ENCODE peak calls at places on chromosome 15, in nine cellular contexts. One of them, this sample, is unnamed.

GRCh38 chr15:43150171-43150929 is 17.0 kb downstream of the TMEM62 start:
- DNase-seq in mucosa of gallbladder: no peak
- DNase-seq in Calu3: no peak
- DNase-seq in iPS-NIHi11: peak; percentile 20
- DNase-seq in GM23248: peak; percentile 98
- DNase-seq in AG08395: peak; percentile 90
- DNase-seq in NCI-H1105 treated with DMSO at 0.1 percent for 48 hours: no peak
- DNase-seq in activated T-helper 2 cell treated with anti-CD3 and anti-CD28 coated beads, Interferon-gamma antibody, Interleukin-2, Interleukin-4, amounts not matched to agents 10 μg/mL and 5 μg/mL and 100 μg/mL, durations not matched to agents 14 hours and 24 hours and 36 hours: no peak
- DNase-seq in endodermal cell: no peak
- DNase-seq in this sample: peak; percentile 89

GRCh38 chr15:88932271-88932874 is 19.2 kb upstream of the MFGE8 start:
- DNase-seq in mucosa of gallbladder: no peak
- DNase-seq in Calu3: no peak
- DNase-seq in iPS-NIHi11: peak; percentile 27
- DNase-seq in GM23248: no peak
- DNase-seq in AG08395: no peak
- DNase-seq in NCI-H1105 treated with DMSO at 0.1 percent for 48 hours: no peak
- DNase-seq in activated T-helper 2 cell treated with anti-CD3 and anti-CD28 coated beads, Interferon-gamma antibody, Interleukin-2, Interleukin-4, amounts not matched to agents 10 μg/mL and 5 μg/mL and 100 μg/mL, durations not matched to agents 14 hours and 24 hours and 36 hours: no peak
- DNase-seq in endodermal cell: no peak
- DNase-seq in this sample: no peak

GRCh38 chr15:81385110-81386076 is 11.4 kb upstream of the TMC3 start:
- DNase-seq in mucosa of gallbladder: no peak
- DNase-seq in Calu3: no peak
- DNase-seq in iPS-NIHi11: no peak
- DNase-seq in GM23248: no peak
- DNase-seq in AG08395: no peak
- DNase-seq in NCI-H1105 treated with DMSO at 0.1 percent for 48 hours: no peak
- DNase-seq in activated T-helper 2 cell treated with anti-CD3 and anti-CD28 coated beads, Interferon-gamma antibody, Interleukin-2, Interleukin-4, amounts not matched to agents 10 μg/mL and 5 μg/mL and 100 μg/mL, durations not matched to agents 14 hours and 24 hours and 36 hours: no peak
- DNase-seq in endodermal cell: no peak
- DNase-seq in this sample: no peak

GRCh38 chr15:97517726-97518125 is 442.8 kb upstream of the ARRDC4 start:
- DNase-seq in mucosa of gallbladder: no peak
- DNase-seq in Calu3: no peak
- DNase-seq in iPS-NIHi11: no peak
- DNase-seq in GM23248: no peak
- DNase-seq in AG08395: no peak
- DNase-seq in NCI-H1105 treated with DMSO at 0.1 percent for 48 hours: no peak
- DNase-seq in activated T-helper 2 cell treated with anti-CD3 and anti-CD28 coated beads, Interferon-gamma antibody, Interleukin-2, Interleukin-4, amounts not matched to agents 10 μg/mL and 5 μg/mL and 100 μg/mL, durations not matched to agents 14 hours and 24 hours and 36 hours: no peak
- DNase-seq in endodermal cell: no peak
- DNase-seq in this sample: no peak

GRCh38 chr15:100572362-100572983 is 29.5 kb downstream of the LINS1 start:
- DNase-seq in mucosa of gallbladder: no peak
- DNase-seq in Calu3: no peak
- DNase-seq in iPS-NIHi11: no peak
- DNase-seq in GM23248: peak; percentile 34
- DNase-seq in AG08395: peak; percentile 16
- DNase-seq in NCI-H1105 treated with DMSO at 0.1 percent for 48 hours: peak; percentile 19
- DNase-seq in activated T-helper 2 cell treated with anti-CD3 and anti-CD28 coated beads, Interferon-gamma antibody, Interleukin-2, Interleukin-4, amounts not matched to agents 10 μg/mL and 5 μg/mL and 100 μg/mL, durations not matched to agents 14 hours and 24 hours and 36 hours: no peak
- DNase-seq in endodermal cell: no peak
- DNase-seq in this sample: peak; percentile 28

GRCh38 chr15:73914145-73914544 is 12.1 kb upstream of the LOXL1 start:
- DNase-seq in mucosa of gallbladder: no peak
- DNase-seq in Calu3: no peak
- DNase-seq in iPS-NIHi11: no peak
- DNase-seq in GM23248: no peak
- DNase-seq in AG08395: no peak
- DNase-seq in NCI-H1105 treated with DMSO at 0.1 percent for 48 hours: no peak
- DNase-seq in activated T-helper 2 cell treated with anti-CD3 and anti-CD28 coated beads, Interferon-gamma antibody, Interleukin-2, Interleukin-4, amounts not matched to agents 10 μg/mL and 5 μg/mL and 100 μg/mL, durations not matched to agents 14 hours and 24 hours and 36 hours: no peak
- DNase-seq in endodermal cell: no peak
- DNase-seq in this sample: no peak

GRCh38 chr15:41392659-41393058 is 9.6 kb downstream of the NDUFAF1 start:
- DNase-seq in mucosa of gallbladder: no peak
- DNase-seq in Calu3: no peak
- DNase-seq in iPS-NIHi11: no peak
- DNase-seq in GM23248: no peak
- DNase-seq in AG08395: no peak
- DNase-seq in NCI-H1105 treated with DMSO at 0.1 percent for 48 hours: no peak
- DNase-seq in activated T-helper 2 cell treated with anti-CD3 and anti-CD28 coated beads, Interferon-gamma antibody, Interleukin-2, Interleukin-4, amounts not matched to agents 10 μg/mL and 5 μg/mL and 100 μg/mL, durations not matched to agents 14 hours and 24 hours and 36 hours: no peak
- DNase-seq in endodermal cell: no peak
- DNase-seq in this sample: no peak

GRCh38 chr15:48759921-48760320 is 50.9 kb downstream of the CEP152 start:
- DNase-seq in mucosa of gallbladder: no peak
- DNase-seq in Calu3: no peak
- DNase-seq in iPS-NIHi11: peak; percentile 23
- DNase-seq in GM23248: no peak
- DNase-seq in AG08395: no peak
- DNase-seq in NCI-H1105 treated with DMSO at 0.1 percent for 48 hours: no peak
- DNase-seq in activated T-helper 2 cell treated with anti-CD3 and anti-CD28 coated beads, Interferon-gamma antibody, Interleukin-2, Interleukin-4, amounts not matched to agents 10 μg/mL and 5 μg/mL and 100 μg/mL, durations not matched to agents 14 hours and 24 hours and 36 hours: no peak
- DNase-seq in endodermal cell: peak; percentile 56
- DNase-seq in this sample: no peak

GRCh38 chr15:74821790-74822158 is 4.7 kb upstream of the CPLX3 start:
- DNase-seq in mucosa of gallbladder: no peak
- DNase-seq in Calu3: no peak
- DNase-seq in iPS-NIHi11: no peak
- DNase-seq in GM23248: no peak
- DNase-seq in AG08395: no peak
- DNase-seq in NCI-H1105 treated with DMSO at 0.1 percent for 48 hours: no peak
- DNase-seq in activated T-helper 2 cell treated with anti-CD3 and anti-CD28 coated beads, Interferon-gamma antibody, Interleukin-2, Interleukin-4, amounts not matched to agents 10 μg/mL and 5 μg/mL and 100 μg/mL, durations not matched to agents 14 hours and 24 hours and 36 hours: no peak
- DNase-seq in endodermal cell: no peak
- DNase-seq in this sample: no peak

GRCh38 chr15:67779160-67780111 is 45.9 kb upstream of the SKOR1 start:
- DNase-seq in mucosa of gallbladder: no peak
- DNase-seq in Calu3: no peak
- DNase-seq in iPS-NIHi11: no peak
- DNase-seq in GM23248: no peak
- DNase-seq in AG08395: no peak
- DNase-seq in NCI-H1105 treated with DMSO at 0.1 percent for 48 hours: no peak
- DNase-seq in activated T-helper 2 cell treated with anti-CD3 and anti-CD28 coated beads, Interferon-gamma antibody, Interleukin-2, Interleukin-4, amounts not matched to agents 10 μg/mL and 5 μg/mL and 100 μg/mL, durations not matched to agents 14 hours and 24 hours and 36 hours: no peak
- DNase-seq in endodermal cell: no peak
- DNase-seq in this sample: no peak

GRCh38 chr15:90004252-90004651 is 3.1 kb downstream of the ZNF710 start:
- DNase-seq in mucosa of gallbladder: no peak
- DNase-seq in Calu3: no peak
- DNase-seq in iPS-NIHi11: no peak
- DNase-seq in GM23248: peak; percentile 71
- DNase-seq in AG08395: no peak
- DNase-seq in NCI-H1105 treated with DMSO at 0.1 percent for 48 hours: no peak
- DNase-seq in activated T-helper 2 cell treated with anti-CD3 and anti-CD28 coated beads, Interferon-gamma antibody, Interleukin-2, Interleukin-4, amounts not matched to agents 10 μg/mL and 5 μg/mL and 100 μg/mL, durations not matched to agents 14 hours and 24 hours and 36 hours: no peak
- DNase-seq in endodermal cell: peak; percentile 61
- DNase-seq in this sample: no peak

This sample was measured in A673.